ENCODE peak calls at places on chromosome 1, in six cellular contexts. One of them, this sample, is unnamed. For H3K9me3, the result is how much of the 10 kb centered on the place peaks cover.

GRCh38 chr1:74771913-74772515 is 39.1 kb downstream of the TYW3 start:
- DNase-seq in SK-N-SH: peak
- DNase-seq in psoas muscle: no peak
- DNase-seq in HCT116: peak
- DNase-seq in body of pancreas: no peak
- DNase-seq in lower lobe of right lung: no peak
- DNase-seq in this sample: peak

GRCh38 chr1:159009704-159010361 is at the start of gene IFI16:
- DNase-seq in lower lobe of right lung: no peak
- DNase-seq in psoas muscle: no peak
- DNase-seq in SK-N-SH: no peak
- DNase-seq in body of pancreas: peak
- DNase-seq in HCT116: no peak
- DNase-seq in this sample: no peak

GRCh38 chr1:76038306-76039004 is 36.1 kb upstream of the ST6GALNAC3 start:
- DNase-seq in HCT116: no peak
- DNase-seq in body of pancreas: no peak
- DNase-seq in SK-N-SH: no peak
- DNase-seq in lower lobe of right lung: no peak
- DNase-seq in psoas muscle: no peak
- DNase-seq in this sample: no peak

GRCh38 chr1:1207254-1207902 is 986 bp upstream of the TNFRSF18 start:
- DNase-seq in lower lobe of right lung: peak
- DNase-seq in SK-N-SH: peak
- DNase-seq in HCT116: no peak
- DNase-seq in psoas muscle: peak
- DNase-seq in body of pancreas: no peak
- DNase-seq in this sample: no peak

GRCh38 chr1:9717193-9718005 is 65.9 kb downstream of the PIK3CD start:
- DNase-seq in HCT116: no peak
- DNase-seq in psoas muscle: peak
- DNase-seq in body of pancreas: no peak
- DNase-seq in SK-N-SH: peak
- DNase-seq in lower lobe of right lung: peak
- DNase-seq in this sample: no peak

GRCh38 chr1:176098560-176098959 is 108.5 kb downstream of the COP1 start:
- DNase-seq in psoas muscle: no peak
- DNase-seq in HCT116: no peak
- DNase-seq in body of pancreas: no peak
- DNase-seq in SK-N-SH: no peak
- DNase-seq in lower lobe of right lung: no peak
- DNase-seq in this sample: no peak

GRCh38 chr1:9235560-9235959 is 986 bp downstream of the H6PD start:
- DNase-seq in psoas muscle: peak
- DNase-seq in body of pancreas: no peak
- DNase-seq in HCT116: no peak
- DNase-seq in SK-N-SH: no peak
- DNase-seq in lower lobe of right lung: no peak
- DNase-seq in this sample: no peak

GRCh38 chr1:226384717-226385116 is 23.2 kb downstream of the PARP1 start:
- DNase-seq in lower lobe of right lung: no peak
- DNase-seq in HCT116: no peak
- DNase-seq in psoas muscle: no peak
- DNase-seq in body of pancreas: no peak
- DNase-seq in SK-N-SH: no peak
- DNase-seq in this sample: no peak

GRCh38 chr1:169193191-169193850 is 86.8 kb downstream of the ATP1B1 start:
- DNase-seq in psoas muscle: no peak
- DNase-seq in lower lobe of right lung: no peak
- DNase-seq in SK-N-SH: peak
- DNase-seq in HCT116: no peak
- DNase-seq in body of pancreas: peak
- DNase-seq in this sample: no peak

GRCh38 chr1:65476327-65476726 is 55.9 kb downstream of the LEPR start:
- DNase-seq in body of pancreas: no peak
- DNase-seq in psoas muscle: no peak
- DNase-seq in lower lobe of right lung: no peak
- DNase-seq in HCT116: no peak
- DNase-seq in SK-N-SH: no peak
- DNase-seq in this sample: no peak

GRCh38 chr1:191572479-191572878 is 585.8 kb upstream of the RGS18 start:
- DNase-seq in lower lobe of right lung: no peak
- DNase-seq in SK-N-SH: no peak
- DNase-seq in psoas muscle: no peak
- DNase-seq in body of pancreas: no peak
- DNase-seq in HCT116: no peak
- DNase-seq in this sample: no peak

GRCh38 chr1:47437518-47438320 is at the start of gene FOXD2:
- DNase-seq in lower lobe of right lung: peak
- DNase-seq in psoas muscle: peak
- DNase-seq in HCT116: peak
- DNase-seq in SK-N-SH: peak
- DNase-seq in body of pancreas: peak
- DNase-seq in this sample: peak

GRCh38 chr1:26297791-26298124 is 8.7 kb downstream of the UBXN11 start:
- DNase-seq in HCT116: no peak
- DNase-seq in psoas muscle: no peak
- DNase-seq in SK-N-SH: no peak
- DNase-seq in lower lobe of right lung: no peak
- DNase-seq in body of pancreas: no peak
- DNase-seq in this sample: no peak

GRCh38 chr1:41936107-41936506 is 17.4 kb upstream of the HIVEP3 start:
- DNase-seq in body of pancreas: no peak
- DNase-seq in SK-N-SH: no peak
- DNase-seq in lower lobe of right lung: no peak
- DNase-seq in psoas muscle: no peak
- DNase-seq in HCT116: peak
- DNase-seq in this sample: no peak

GRCh38 chr1:4687943-4688342 is 33.5 kb downstream of the AJAP1 start:
- DNase-seq in body of pancreas: no peak
- DNase-seq in HCT116: no peak
- DNase-seq in lower lobe of right lung: no peak
- DNase-seq in psoas muscle: no peak
- DNase-seq in SK-N-SH: no peak
- DNase-seq in this sample: no peak

GRCh38 chr1:4689941-4690635 is 35.7 kb downstream of the AJAP1 start:
- DNase-seq in body of pancreas: no peak
- DNase-seq in HCT116: no peak
- DNase-seq in psoas muscle: no peak
- DNase-seq in lower lobe of right lung: no peak
- DNase-seq in SK-N-SH: no peak
- DNase-seq in this sample: no peak

GRCh38 chr1:4691766-4692405 is 37.5 kb downstream of the AJAP1 start:
- DNase-seq in lower lobe of right lung: no peak
- DNase-seq in SK-N-SH: no peak
- DNase-seq in HCT116: no peak
- DNase-seq in psoas muscle: no peak
- DNase-seq in body of pancreas: no peak
- DNase-seq in this sample: no peak

GRCh38 chr1:4690951-4691675 is 36.7 kb downstream of the AJAP1 start:
- DNase-seq in HCT116: no peak
- DNase-seq in SK-N-SH: no peak
- DNase-seq in lower lobe of right lung: no peak
- DNase-seq in body of pancreas: no peak
- DNase-seq in psoas muscle: no peak
- DNase-seq in this sample: no peak

GRCh38 chr1:4689271-4689935 is 35.0 kb downstream of the AJAP1 start:
- DNase-seq in body of pancreas: no peak
- DNase-seq in lower lobe of right lung: no peak
- DNase-seq in SK-N-SH: no peak
- DNase-seq in HCT116: no peak
- DNase-seq in psoas muscle: no peak
- DNase-seq in this sample: no peak
- H3K9me3 ChIP-seq in body of pancreas: under half
- H3K9me3 ChIP-seq in lower lobe of right lung: under half
- H3K9me3 ChIP-seq in SK-N-SH: under half
- H3K9me3 ChIP-seq in HCT116: under half
- H3K9me3 ChIP-seq in psoas muscle: under half
- H3K9me3 ChIP-seq in this sample: under half

GRCh38 chr1:115288799-115289198 is 49.2 kb downstream of the NGF start:
- DNase-seq in SK-N-SH: no peak
- DNase-seq in body of pancreas: no peak
- DNase-seq in lower lobe of right lung: no peak
- DNase-seq in HCT116: no peak
- DNase-seq in psoas muscle: no peak
- DNase-seq in this sample: no peak
- H3K9me3 ChIP-seq in SK-N-SH: under half
- H3K9me3 ChIP-seq in body of pancreas: under half
- H3K9me3 ChIP-seq in lower lobe of right lung: under half
- H3K9me3 ChIP-seq in HCT116: under half
- H3K9me3 ChIP-seq in psoas muscle: under half
- H3K9me3 ChIP-seq in this sample: under half

GRCh38 chr1:82689217-82689616 is 888.5 kb downstream of the ADGRL2 start:
- DNase-seq in SK-N-SH: no peak
- DNase-seq in psoas muscle: no peak
- DNase-seq in body of pancreas: no peak
- DNase-seq in HCT116: no peak
- DNase-seq in lower lobe of right lung: no peak
- DNase-seq in this sample: no peak
- H3K9me3 ChIP-seq in SK-N-SH: under half
- H3K9me3 ChIP-seq in psoas muscle: under half
- H3K9me3 ChIP-seq in body of pancreas: under half
- H3K9me3 ChIP-seq in HCT116: under half
- H3K9me3 ChIP-seq in lower lobe of right lung: under half
- H3K9me3 ChIP-seq in this sample: under half

DNA sequence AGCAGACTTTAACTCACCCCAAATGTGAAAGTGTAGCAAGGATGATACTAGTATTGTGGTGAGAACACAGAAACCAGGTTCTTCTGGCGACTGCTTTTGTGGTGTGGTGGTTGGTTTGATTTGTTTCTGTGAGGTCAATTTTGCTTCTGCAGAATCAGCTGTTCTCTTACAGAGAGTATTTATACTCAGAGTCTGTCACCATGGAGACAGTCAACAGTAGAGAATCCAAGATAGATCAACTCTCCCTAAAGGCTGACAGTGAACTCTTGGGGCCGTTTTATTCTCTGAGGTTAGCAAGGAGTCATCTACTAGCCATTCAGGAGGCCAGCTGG is at the start of gene CFAP107:
- DNase-seq in SK-N-SH: no peak
- DNase-seq in HCT116: no peak
- DNase-seq in body of pancreas: no peak
- DNase-seq in psoas muscle: no peak
- DNase-seq in lower lobe of right lung: no peak
- DNase-seq in this sample: no peak
- H3K9me3 ChIP-seq in SK-N-SH: under half
- H3K9me3 ChIP-seq in HCT116: under half
- H3K9me3 ChIP-seq in body of pancreas: under half
- H3K9me3 ChIP-seq in psoas muscle: under half
- H3K9me3 ChIP-seq in lower lobe of right lung: under half
- H3K9me3 ChIP-seq in this sample: under half

DNA sequence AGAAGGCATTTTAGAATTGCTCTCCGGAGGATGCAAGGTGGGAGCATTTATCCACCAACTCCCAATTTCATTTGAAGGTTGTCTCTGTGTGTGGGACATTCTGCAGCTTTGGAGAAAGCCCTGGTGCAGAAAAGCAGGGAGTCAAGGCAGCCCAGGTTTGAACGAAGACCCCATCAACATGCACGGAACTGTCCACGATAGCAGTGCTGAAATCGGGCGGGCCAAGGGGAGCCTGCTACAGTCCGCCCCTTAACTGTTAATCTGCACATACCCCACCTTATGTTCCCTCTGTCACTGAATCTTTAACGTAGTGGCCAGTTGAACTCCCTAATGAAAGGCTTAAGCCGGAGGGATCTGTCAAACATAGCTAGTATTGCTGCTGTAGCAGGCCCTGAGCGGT is 68.8 kb upstream of the C1orf174 start:
- DNase-seq in HCT116: no peak
- DNase-seq in psoas muscle: no peak
- DNase-seq in body of pancreas: no peak
- DNase-seq in SK-N-SH: no peak
- DNase-seq in lower lobe of right lung: no peak
- DNase-seq in this sample: no peak
- H3K9me3 ChIP-seq in HCT116: under half
- H3K9me3 ChIP-seq in psoas muscle: under half
- H3K9me3 ChIP-seq in body of pancreas: under half
- H3K9me3 ChIP-seq in SK-N-SH: under half
- H3K9me3 ChIP-seq in lower lobe of right lung: under half
- H3K9me3 ChIP-seq in this sample: under half

GRCh38 chr1:247047702-247048101 is 30.9 kb downstream of the ZNF670 start:
- DNase-seq in lower lobe of right lung: no peak
- DNase-seq in SK-N-SH: no peak
- DNase-seq in HCT116: no peak
- DNase-seq in psoas muscle: no peak
- DNase-seq in body of pancreas: no peak
- DNase-seq in this sample: no peak

GRCh38 chr1:247043406-247043805 is 35.2 kb downstream of the ZNF670 start:
- DNase-seq in lower lobe of right lung: no peak
- DNase-seq in psoas muscle: no peak
- DNase-seq in body of pancreas: no peak
- DNase-seq in HCT116: no peak
- DNase-seq in SK-N-SH: no peak
- DNase-seq in this sample: no peak

GRCh38 chr1:247047260-247047659 is 31.4 kb downstream of the ZNF670 start:
- DNase-seq in HCT116: no peak
- DNase-seq in body of pancreas: no peak
- DNase-seq in SK-N-SH: no peak
- DNase-seq in lower lobe of right lung: no peak
- DNase-seq in psoas muscle: no peak
- DNase-seq in this sample: no peak
- H3K9me3 ChIP-seq in HCT116: under half
- H3K9me3 ChIP-seq in body of pancreas: half or more
- H3K9me3 ChIP-seq in SK-N-SH: under half
- H3K9me3 ChIP-seq in lower lobe of right lung: half or more
- H3K9me3 ChIP-seq in psoas muscle: under half
- H3K9me3 ChIP-seq in this sample: under half

GRCh38 chr1:31467005-31467674 is 54.1 kb downstream of the SERINC2 start:
- DNase-seq in psoas muscle: no peak
- DNase-seq in lower lobe of right lung: no peak
- DNase-seq in HCT116: no peak
- DNase-seq in body of pancreas: no peak
- DNase-seq in SK-N-SH: no peak
- DNase-seq in this sample: no peak
- H3K9me3 ChIP-seq in psoas muscle: under half
- H3K9me3 ChIP-seq in lower lobe of right lung: under half
- H3K9me3 ChIP-seq in HCT116: under half
- H3K9me3 ChIP-seq in body of pancreas: under half
- H3K9me3 ChIP-seq in SK-N-SH: under half
- H3K9me3 ChIP-seq in this sample: under half

DNA sequence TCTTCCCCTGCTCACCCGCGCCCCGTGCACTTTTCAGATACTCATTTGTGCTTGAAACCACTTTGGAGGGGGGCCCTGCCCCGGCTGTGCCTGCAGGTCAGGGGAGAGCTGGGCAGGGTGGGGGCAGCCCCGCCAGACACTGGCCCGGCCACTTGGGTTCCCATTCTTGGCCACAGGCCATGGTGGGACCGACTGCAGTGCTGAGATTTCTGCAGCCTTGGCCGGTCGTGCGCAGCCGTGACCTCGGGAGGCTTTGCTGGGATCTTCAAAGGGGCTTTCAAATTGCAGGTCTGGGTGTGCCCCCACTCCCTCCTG is 54.5 kb upstream of the TTC34 start:
- DNase-seq in psoas muscle: peak
- DNase-seq in SK-N-SH: no peak
- DNase-seq in HCT116: no peak
- DNase-seq in body of pancreas: no peak
- DNase-seq in lower lobe of right lung: peak
- DNase-seq in this sample: no peak
- H3K9me3 ChIP-seq in psoas muscle: under half
- H3K9me3 ChIP-seq in SK-N-SH: under half
- H3K9me3 ChIP-seq in HCT116: under half
- H3K9me3 ChIP-seq in body of pancreas: under half
- H3K9me3 ChIP-seq in lower lobe of right lung: under half
- H3K9me3 ChIP-seq in this sample: under half

This sample was measured in Caco-2.